ENCODE peak calls at places on chromosome 17, in seven cellular contexts. P is HepG2, U is GM12891, Z is H1, Q is GM12892, G is K562, F is GM12878. A is an unnamed sample.

GRCh38 chr17:40615295-40615988 is 32.2 kb downstream of the SMARCE1 start:
- DNase-seq in P (peak), U (no peak), Z (peak), Q (peak), G (peak), F (peak), A (peak)

GRCh38 chr17:14222611-14223010 is 14.1 kb downstream of the CDRT15 start:
- DNase-seq in P (no peak), U (no peak), Z (no peak), Q (no peak), G (no peak), F (no peak), A (no peak)

GRCh38 chr17:57732062-57732461 is 13.0 kb downstream of the CCDC182 start:
- DNase-seq in P (peak), U (no peak), Z (no peak), Q (no peak), G (no peak), F (no peak), A (no peak)

GRCh38 chr17:57331423-57331822 is 75.1 kb downstream of the MSI2 start:
- DNase-seq in P (no peak), U (no peak), Z (no peak), Q (no peak), G (no peak), F (no peak), A (no peak)

GRCh38 chr17:12282056-12282455 is 261.4 kb downstream of the MAP2K4 start:
- DNase-seq in P (no peak), U (no peak), Z (no peak), Q (no peak), G (no peak), F (no peak), A (no peak)

GRCh38 chr17:50938821-50939541 is 72.8 kb upstream of the TOB1 start:
- DNase-seq in P (no peak), U (no peak), Z (no peak), Q (no peak), G (no peak), F (no peak), A (no peak)

GRCh38 chr17:7465481-7466275 is 13.8 kb downstream of the ZBTB4 start:
- DNase-seq in P (no peak), U (no peak), Z (no peak), Q (no peak), G (no peak), F (no peak), A (no peak)

GRCh38 chr17:17497845-17498520 is 1.8 kb upstream of the RASD1 start:
- DNase-seq in P (no peak), U (no peak), Z (no peak), Q (no peak), G (no peak), F (no peak), A (no peak)

GRCh38 chr17:14301279-14301760 is 439 bp downstream of the HS3ST3B1 start:
- DNase-seq in P (no peak), U (no peak), Z (no peak), Q (no peak), G (peak), F (no peak), A (peak)

GRCh38 chr17:34249497-34249877 is 5.6 kb upstream of the CCL2 start:
- DNase-seq in P (no peak), U (no peak), Z (no peak), Q (no peak), G (no peak), F (no peak), A (no peak)

GRCh38 chr17:80790021-80790765 is 201.4 kb upstream of the CHMP6 start:
- DNase-seq in P (no peak), U (peak), Z (no peak), Q (no peak), G (no peak), F (peak), A (no peak)

GRCh38 chr17:31140127-31140526 is 45.4 kb downstream of the NF1 start:
- DNase-seq in P (no peak), U (no peak), Z (no peak), Q (no peak), G (no peak), F (no peak), A (no peak)

GRCh38 chr17:30958187-30958586 is 12.7 kb upstream of the RNF135 start:
- DNase-seq in P (no peak), U (no peak), Z (no peak), Q (no peak), G (no peak), F (no peak), A (no peak)

GRCh38 chr17:71224824-71225575 is 895.8 kb upstream of the SOX9 start:
- DNase-seq in P (no peak), U (no peak), Z (no peak), Q (no peak), G (no peak), F (no peak), A (peak)

GRCh38 chr17:1498869-1499268 is 6.4 kb upstream of the MYO1C start:
- DNase-seq in P (no peak), U (no peak), Z (no peak), Q (no peak), G (no peak), F (no peak), A (no peak)

GRCh38 chr17:3953542-3953941 is 10.7 kb downstream of the ATP2A3 start:
- DNase-seq in P (no peak), U (no peak), Z (no peak), Q (no peak), G (no peak), F (no peak), A (no peak)

GRCh38 chr17:3777366-3777765 is 23.6 kb downstream of the ITGAE start:
- DNase-seq in P (no peak), U (no peak), Z (no peak), Q (no peak), G (no peak), F (no peak), A (no peak)

GRCh38 chr17:30334421-30334820 is 564 bp upstream of the TMIGD1 start:
- DNase-seq in P (no peak), U (no peak), Z (no peak), Q (no peak), G (no peak), F (no peak), A (no peak)

GRCh38 chr17:48970865-48971687 is 2.7 kb upstream of the GIP start:
- DNase-seq in P (peak), U (no peak), Z (no peak), Q (no peak), G (peak), F (no peak), A (no peak)

GRCh38 chr17:46264456-46265198 is 30.3 kb upstream of the LRRC37A start:
- DNase-seq in P (peak), U (no peak), Z (no peak), Q (no peak), G (peak), F (no peak), A (peak)

GRCh38 chr17:27554152-27554551 is 76.8 kb upstream of the LGALS9 start:
- DNase-seq in P (peak), U (no peak), Z (no peak), Q (no peak), G (no peak), F (no peak), A (no peak)

GRCh38 chr17:70172921-70173320 is 3.6 kb downstream of the KCNJ2 start:
- DNase-seq in P (no peak), U (no peak), Z (no peak), Q (no peak), G (no peak), F (no peak), A (no peak)

GRCh38 chr17:79612468-79613194 is 1.8 kb upstream of the RBFOX3 start:
- DNase-seq in P (peak), U (peak), Z (peak), Q (peak), G (peak), F (no peak), A (peak)

GRCh38 chr17:65297916-65298315 is 160.7 kb downstream of the RGS9 start:
- DNase-seq in P (no peak), U (no peak), Z (no peak), Q (no peak), G (no peak), F (no peak), A (no peak)

GRCh38 chr17:57666198-57666870 is 78.8 kb downstream of the CCDC182 start:
- DNase-seq in P (no peak), U (no peak), Z (peak), Q (no peak), G (no peak), F (no peak), A (no peak)

GRCh38 chr17:43917348-43918025 is 10.2 kb upstream of the MPP2 start:
- DNase-seq in P (no peak), U (no peak), Z (peak), Q (peak), G (peak), F (no peak), A (no peak)

GRCh38 chr17:57408064-57408811 is 151.9 kb downstream of the MSI2 start:
- DNase-seq in P (peak), U (peak), Z (no peak), Q (peak), G (no peak), F (peak), A (no peak)

DNA sequence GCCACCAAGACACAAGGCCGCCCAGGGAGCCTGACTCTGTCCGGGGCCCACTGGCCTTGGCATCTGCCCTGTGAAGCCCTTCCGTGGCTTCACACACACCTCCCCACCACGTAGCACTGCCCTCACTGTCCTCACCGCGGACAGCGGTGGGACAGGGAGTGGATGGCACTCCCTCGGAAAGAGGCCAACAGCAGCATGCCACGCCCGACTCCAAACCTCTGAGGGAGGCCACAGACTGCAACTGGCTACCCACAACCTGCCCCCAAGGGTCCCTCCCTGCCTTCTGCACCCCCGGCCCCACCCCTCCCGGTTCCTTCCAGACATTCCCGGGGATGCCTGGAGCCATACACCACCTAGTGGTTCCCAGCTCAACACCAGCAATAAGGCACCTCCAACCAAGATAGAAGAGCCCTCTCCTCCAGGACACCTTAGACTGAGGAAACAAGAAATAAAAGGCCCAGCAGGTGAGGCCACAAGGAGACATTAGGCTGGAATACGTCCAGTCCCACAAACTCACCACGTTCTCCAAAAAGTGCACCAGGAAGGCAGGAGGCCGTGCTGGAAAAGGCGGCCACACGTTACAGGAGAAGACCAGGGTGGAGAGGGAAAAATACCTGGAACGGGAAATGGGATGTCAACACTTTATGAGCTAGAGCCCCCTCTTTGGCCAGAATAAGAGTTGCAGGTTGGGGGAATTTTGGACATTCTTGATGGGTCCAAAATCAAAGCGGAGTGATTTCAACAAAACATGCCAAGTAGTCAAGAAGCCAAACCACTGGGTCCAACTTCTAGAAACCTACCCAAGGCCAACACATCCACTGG is 310.0 kb downstream of the SOX9 start:
- DNase-seq in P (no peak), U (no peak), Z (peak), Q (no peak), G (no peak), F (no peak), A (no peak)
- TF ChIP-seq TAF1 in P (no peak), U (no peak), Z (no peak), Q (no peak), G (no peak), F (no peak), A (no peak)

DNA sequence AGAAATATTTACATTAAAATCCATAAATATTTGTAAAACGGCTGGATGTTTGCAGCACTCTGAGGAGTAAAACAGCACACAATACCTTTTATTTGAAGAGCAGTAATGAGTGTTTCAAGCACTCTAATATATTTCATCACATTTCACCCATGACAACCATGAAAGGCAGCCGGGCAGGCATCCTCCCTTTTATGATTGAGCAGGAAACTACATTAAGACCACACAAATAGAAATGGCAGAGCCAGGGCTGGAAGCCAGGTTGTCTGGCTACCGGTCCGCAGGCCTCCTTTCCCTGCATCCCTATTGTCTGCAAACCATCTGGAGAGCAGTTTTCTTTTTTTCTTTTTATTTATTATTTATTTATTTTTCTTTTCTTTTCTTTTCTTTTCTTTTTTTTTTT is 23.1 kb upstream of the GPRC5C start:
- DNase-seq in P (no peak), U (no peak), Z (no peak), Q (no peak), G (no peak), F (no peak), A (no peak)
- TF ChIP-seq TAF1 in P (no peak), U (no peak), Z (no peak), Q (no peak), G (no peak), F (no peak), A (no peak)

GRCh38 chr17:39527220-39527813 is 66.0 kb downstream of the CDK12 start:
- DNase-seq in P (peak), U (no peak), Z (no peak), Q (no peak), G (peak), F (no peak), A (no peak)
- TF ChIP-seq TAF1 in P (no peak), U (no peak), Z (no peak), Q (no peak), G (no peak), F (no peak), A (no peak)

GRCh38 chr17:67628580-67629013 is 89.1 kb upstream of the NOL11 start:
- DNase-seq in P (peak), U (peak), Z (peak), Q (peak), G (no peak), F (no peak), A (peak)

GRCh38 chr17:67625971-67626370 is 91.8 kb upstream of the NOL11 start:
- DNase-seq in P (no peak), U (no peak), Z (no peak), Q (no peak), G (no peak), F (no peak), A (no peak)

GRCh38 chr17:67624886-67625656 is 92.7 kb upstream of the NOL11 start:
- DNase-seq in P (no peak), U (no peak), Z (no peak), Q (no peak), G (no peak), F (no peak), A (no peak)

GRCh38 chr17:67633751-67634191 is 84.0 kb upstream of the NOL11 start:
- DNase-seq in P (no peak), U (no peak), Z (no peak), Q (no peak), G (no peak), F (no peak), A (no peak)

DNA sequence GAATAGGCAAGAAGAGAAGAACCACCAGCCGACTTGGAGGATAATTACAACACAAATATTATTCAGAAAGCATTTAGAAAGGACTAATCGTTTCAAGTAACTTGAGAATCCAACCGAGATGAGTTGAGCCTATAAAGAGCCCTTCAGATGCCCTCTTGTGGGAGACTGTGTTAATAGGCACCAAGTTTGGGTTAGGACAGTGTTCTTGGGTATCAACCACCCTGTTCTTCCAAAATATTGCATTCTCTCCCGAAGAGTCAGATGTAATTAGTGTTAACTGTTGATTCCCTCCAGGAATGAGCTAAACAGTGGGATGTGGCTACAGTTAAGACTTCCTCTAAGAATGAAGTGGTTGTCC is 87.8 kb upstream of the NOL11 start:
- DNase-seq in P (peak), U (no peak), Z (no peak), Q (no peak), G (no peak), F (no peak), A (peak)
- TF ChIP-seq TAF1 in P (no peak), U (no peak), Z (no peak), Q (no peak), G (no peak), F (no peak), A (no peak)

GRCh38 chr17:38569701-38570512 is 35.8 kb downstream of the SRCIN1 start:
- DNase-seq in P (no peak), U (no peak), Z (no peak), Q (no peak), G (no peak), F (no peak), A (peak)

GRCh38 chr17:38568274-38568673 is 37.5 kb downstream of the SRCIN1 start:
- DNase-seq in P (no peak), U (no peak), Z (no peak), Q (no peak), G (no peak), F (no peak), A (no peak)

GRCh38 chr17:38566666-38567031 is 39.1 kb downstream of the SRCIN1 start:
- DNase-seq in P (no peak), U (no peak), Z (no peak), Q (no peak), G (no peak), F (no peak), A (no peak)

GRCh38 chr17:38567350-38567749 is 38.4 kb downstream of the SRCIN1 start:
- DNase-seq in P (no peak), U (no peak), Z (no peak), Q (no peak), G (no peak), F (no peak), A (no peak)

DNA sequence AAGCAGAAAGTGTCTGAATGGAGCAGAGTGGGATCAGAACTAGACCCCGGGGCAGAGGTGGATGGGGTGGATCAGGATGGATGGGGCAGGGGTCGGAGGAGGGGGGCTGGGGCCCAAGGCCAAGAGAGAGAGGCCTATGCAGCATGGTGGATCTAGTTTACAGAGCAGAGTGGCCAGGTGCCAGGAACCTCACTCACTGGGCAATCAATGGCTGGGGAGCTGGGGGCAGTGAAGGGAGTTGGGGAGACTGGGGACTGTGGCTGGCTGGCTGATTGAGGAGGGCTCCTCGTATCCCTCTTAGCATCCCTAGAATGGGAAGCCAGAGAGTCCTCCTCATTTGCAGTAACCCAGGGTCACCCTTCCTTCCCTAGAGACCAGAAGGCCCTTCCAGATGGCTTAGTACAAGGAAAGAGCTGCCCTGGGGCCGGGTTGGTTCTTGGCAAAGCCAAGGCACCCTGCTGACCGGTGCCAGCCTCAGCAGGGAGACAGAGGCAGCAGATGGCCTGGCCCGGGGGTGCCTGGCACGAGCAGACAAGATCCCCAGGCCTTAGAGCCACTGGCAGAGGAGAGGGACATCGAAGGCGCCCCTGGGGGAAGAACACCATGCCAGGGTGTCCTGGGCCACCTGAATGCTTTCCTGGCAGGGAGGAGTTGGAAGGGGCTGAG is 36.8 kb downstream of the SRCIN1 start:
- DNase-seq in P (no peak), U (no peak), Z (no peak), Q (no peak), G (no peak), F (no peak), A (peak)
- TF ChIP-seq TAF1 in P (no peak), U (no peak), Z (no peak), Q (no peak), G (no peak), F (no peak), A (no peak)

GRCh38 chr17:37368577-37368976 is 7.2 kb upstream of the C17orf78 start:
- DNase-seq in P (no peak), U (no peak), Z (no peak), Q (no peak), G (no peak), F (no peak), A (no peak)
- TF ChIP-seq TAF1 in P (no peak), U (no peak), Z (no peak), Q (no peak), G (no peak), F (no peak), A (no peak)

GRCh38 chr17:300881-301280 is 51.7 kb downstream of the RPH3AL start:
- DNase-seq in P (no peak), U (no peak), Z (no peak), Q (no peak), G (no peak), F (no peak), A (no peak)

GRCh38 chr17:299546-299945 is 53.1 kb downstream of the RPH3AL start:
- DNase-seq in P (no peak), U (no peak), Z (no peak), Q (no peak), G (no peak), F (no peak), A (peak)

GRCh38 chr17:302300-302698 is 50.3 kb downstream of the RPH3AL start:
- DNase-seq in P (no peak), U (no peak), Z (no peak), Q (no peak), G (no peak), F (no peak), A (no peak)

GRCh38 chr17:303161-303560 is 49.4 kb downstream of the RPH3AL start:
- DNase-seq in P (no peak), U (no peak), Z (no peak), Q (no peak), G (no peak), F (no peak), A (no peak)

GRCh38 chr17:301681-302299 is 50.8 kb downstream of the RPH3AL start:
- DNase-seq in P (no peak), U (no peak), Z (no peak), Q (no peak), G (no peak), F (no peak), A (no peak)
- TF ChIP-seq TAF1 in P (no peak), U (no peak), Z (no peak), Q (no peak), G (no peak), F (no peak), A (no peak)

DNA sequence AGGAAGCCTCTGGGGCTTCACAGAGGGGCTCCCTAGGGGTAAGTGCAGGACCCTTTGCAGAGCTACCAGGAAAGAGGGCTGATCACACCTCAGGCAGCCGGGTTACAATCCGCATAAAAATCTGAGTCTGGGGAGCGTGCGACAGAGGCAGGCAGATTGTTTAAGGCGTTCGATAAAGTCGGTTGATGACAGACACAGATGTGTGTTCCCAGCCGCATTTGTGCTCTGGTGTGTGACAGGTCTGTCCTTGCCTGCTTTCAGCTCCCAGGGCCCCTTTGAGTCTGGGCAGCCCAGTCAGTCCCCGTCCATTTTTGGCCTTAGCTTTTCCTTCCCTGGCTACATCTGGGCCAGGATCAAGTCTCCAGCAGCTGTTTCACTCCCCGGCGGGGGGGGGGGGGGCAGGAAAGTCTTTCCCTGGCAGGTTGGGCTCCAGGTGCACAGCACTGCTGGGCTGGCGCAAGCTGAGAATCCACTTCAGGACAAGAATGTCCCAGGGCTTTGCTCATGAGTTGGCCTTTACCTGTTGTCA is 1.3 kb upstream of the ZACN start:
- DNase-seq in P (no peak), U (peak), Z (no peak), Q (no peak), G (no peak), F (no peak), A (peak)
- TF ChIP-seq TAF1 in P (no peak), U (no peak), Z (no peak), Q (no peak), G (no peak), F (no peak), A (no peak)